ENCODE peak calls at places on chromosomes 1 and 21, in five cellular contexts. One of them, this sample, is unnamed.

GRCh38 chr1:149936992-149937705 is 470 bp upstream of the MTMR11 start:
- DNase-seq in breast epithelium: no peak
- DNase-seq in prostate gland: peak
- DNase-seq in transverse colon: peak
- DNase-seq in stomach: no peak
- DNase-seq in this sample: no peak

GRCh38 chr1:200329208-200329882 is 80.5 kb downstream of the ZNF281 start:
- DNase-seq in transverse colon: no peak
- DNase-seq in stomach: no peak
- DNase-seq in breast epithelium: no peak
- DNase-seq in prostate gland: no peak
- DNase-seq in this sample: no peak

GRCh38 chr1:214126697-214127146 is 138.9 kb downstream of the PROX1 start:
- DNase-seq in stomach: no peak
- DNase-seq in prostate gland: no peak
- DNase-seq in breast epithelium: no peak
- DNase-seq in transverse colon: no peak
- DNase-seq in this sample: no peak

GRCh38 chr1:230317823-230318819 is 108.0 kb downstream of the PGBD5 start:
- DNase-seq in transverse colon: peak
- DNase-seq in stomach: peak
- DNase-seq in breast epithelium: peak
- DNase-seq in prostate gland: no peak
- DNase-seq in this sample: peak

GRCh38 chr1:77313491-77313890 is 31.7 kb downstream of the AK5 start:
- DNase-seq in stomach: peak
- DNase-seq in breast epithelium: no peak
- DNase-seq in prostate gland: no peak
- DNase-seq in transverse colon: no peak
- DNase-seq in this sample: no peak

GRCh38 chr1:229574679-229575442 is 16.4 kb upstream of the ABCB10 start:
- DNase-seq in breast epithelium: no peak
- DNase-seq in transverse colon: no peak
- DNase-seq in stomach: no peak
- DNase-seq in prostate gland: no peak
- DNase-seq in this sample: no peak

GRCh38 chr1:223815865-223816264 is 29.9 kb downstream of the TP53BP2 start:
- DNase-seq in breast epithelium: no peak
- DNase-seq in transverse colon: no peak
- DNase-seq in prostate gland: no peak
- DNase-seq in stomach: no peak
- DNase-seq in this sample: no peak

GRCh38 chr1:227234998-227235405 is 83.3 kb downstream of the CDC42BPA start:
- DNase-seq in prostate gland: peak
- DNase-seq in breast epithelium: no peak
- DNase-seq in stomach: no peak
- DNase-seq in transverse colon: no peak
- DNase-seq in this sample: no peak

GRCh38 chr1:167544447-167544846 is 9.1 kb downstream of the CREG1 start:
- DNase-seq in breast epithelium: no peak
- DNase-seq in prostate gland: peak
- DNase-seq in stomach: peak
- DNase-seq in transverse colon: peak
- DNase-seq in this sample: no peak

GRCh38 chr1:112618114-112618720 is 724 bp downstream of the ST7L start:
- DNase-seq in prostate gland: no peak
- DNase-seq in stomach: no peak
- DNase-seq in transverse colon: no peak
- DNase-seq in breast epithelium: no peak
- DNase-seq in this sample: no peak

GRCh38 chr1:18211764-18212163 is 104.2 kb downstream of the IGSF21 start:
- DNase-seq in prostate gland: no peak
- DNase-seq in breast epithelium: no peak
- DNase-seq in transverse colon: no peak
- DNase-seq in stomach: no peak
- DNase-seq in this sample: no peak

GRCh38 chr1:175268720-175269119 is 76.1 kb upstream of the KIAA0040 start:
- DNase-seq in stomach: no peak
- DNase-seq in breast epithelium: no peak
- DNase-seq in transverse colon: no peak
- DNase-seq in prostate gland: no peak
- DNase-seq in this sample: no peak

GRCh38 chr21:42461185-42461520 is 34.9 kb downstream of the RSPH1 start:
- DNase-seq in stomach: no peak
- DNase-seq in transverse colon: peak
- DNase-seq in breast epithelium: peak
- DNase-seq in prostate gland: no peak
- DNase-seq in this sample: no peak

GRCh38 chr1:40668769-40669525 is 3.5 kb upstream of the RIMS3 start:
- DNase-seq in stomach: peak
- DNase-seq in breast epithelium: peak
- DNase-seq in prostate gland: peak
- DNase-seq in transverse colon: peak
- DNase-seq in this sample: peak

GRCh38 chr1:2074316-2074855 is 24.2 kb downstream of the PRKCZ start:
- DNase-seq in transverse colon: no peak
- DNase-seq in prostate gland: no peak
- DNase-seq in breast epithelium: no peak
- DNase-seq in stomach: no peak
- DNase-seq in this sample: no peak

GRCh38 chr1:92446990-92447681 is 39.6 kb downstream of the GFI1 start:
- DNase-seq in breast epithelium: no peak
- DNase-seq in transverse colon: no peak
- DNase-seq in prostate gland: no peak
- DNase-seq in stomach: no peak
- DNase-seq in this sample: no peak

GRCh38 chr1:39046811-39047210 is 20.7 kb downstream of the NDUFS5 start:
- DNase-seq in breast epithelium: no peak
- DNase-seq in prostate gland: no peak
- DNase-seq in transverse colon: no peak
- DNase-seq in stomach: no peak
- DNase-seq in this sample: no peak

GRCh38 chr1:2382621-2383361 is 8.6 kb downstream of the MORN1 start:
- DNase-seq in prostate gland: no peak
- DNase-seq in transverse colon: peak
- DNase-seq in stomach: no peak
- DNase-seq in breast epithelium: no peak
- DNase-seq in this sample: peak

GRCh38 chr1:200231787-200232222 is 178.0 kb downstream of the ZNF281 start:
- DNase-seq in stomach: no peak
- DNase-seq in breast epithelium: no peak
- DNase-seq in transverse colon: no peak
- DNase-seq in prostate gland: no peak
- DNase-seq in this sample: no peak

GRCh38 chr1:7482077-7482476 is 289.0 kb upstream of the VAMP3 start:
- DNase-seq in prostate gland: no peak
- DNase-seq in transverse colon: no peak
- DNase-seq in stomach: no peak
- DNase-seq in breast epithelium: no peak
- DNase-seq in this sample: no peak

GRCh38 chr21:34995979-34996303 is 53.2 kb downstream of the RUNX1 start:
- DNase-seq in breast epithelium: no peak
- DNase-seq in transverse colon: no peak
- DNase-seq in stomach: no peak
- DNase-seq in prostate gland: no peak
- DNase-seq in this sample: no peak

GRCh38 chr1:201895913-201896807 is 7.5 kb downstream of the SHISA4 start:
- DNase-seq in breast epithelium: peak
- DNase-seq in prostate gland: peak
- DNase-seq in stomach: peak
- DNase-seq in transverse colon: peak
- DNase-seq in this sample: peak

GRCh38 chr1:99533909-99534907 is 111.7 kb upstream of the PALMD start:
- DNase-seq in prostate gland: no peak
- DNase-seq in transverse colon: no peak
- DNase-seq in breast epithelium: no peak
- DNase-seq in stomach: no peak
- DNase-seq in this sample: no peak

GRCh38 chr1:66350001-66350547 is 183.9 kb upstream of the SGIP1 start:
- DNase-seq in stomach: peak
- DNase-seq in prostate gland: peak
- DNase-seq in breast epithelium: no peak
- DNase-seq in transverse colon: peak
- DNase-seq in this sample: peak

GRCh38 chr1:117654485-117655219 is 48.8 kb downstream of the TENT5C start:
- DNase-seq in stomach: no peak
- DNase-seq in breast epithelium: no peak
- DNase-seq in transverse colon: no peak
- DNase-seq in prostate gland: no peak
- DNase-seq in this sample: no peak

GRCh38 chr1:9128161-9128519 is 762 bp downstream of the GPR157 start:
- DNase-seq in stomach: peak
- DNase-seq in prostate gland: peak
- DNase-seq in transverse colon: peak
- DNase-seq in breast epithelium: peak
- DNase-seq in this sample: no peak

GRCh38 chr1:41830711-41831110 is 88.0 kb downstream of the HIVEP3 start:
- DNase-seq in prostate gland: no peak
- DNase-seq in stomach: no peak
- DNase-seq in transverse colon: no peak
- DNase-seq in breast epithelium: no peak
- DNase-seq in this sample: no peak

GRCh38 chr1:99700020-99700419 is 54.1 kb downstream of the PALMD start:
- DNase-seq in transverse colon: no peak
- DNase-seq in prostate gland: no peak
- DNase-seq in breast epithelium: no peak
- DNase-seq in stomach: no peak
- DNase-seq in this sample: no peak

GRCh38 chr1:231626951-231627614 is 493 bp downstream of the DISC1 start:
- DNase-seq in transverse colon: peak
- DNase-seq in breast epithelium: peak
- DNase-seq in prostate gland: peak
- DNase-seq in stomach: peak
- DNase-seq in this sample: peak

GRCh38 chr1:29343476-29343875 is 107.2 kb downstream of the PTPRU start:
- DNase-seq in stomach: no peak
- DNase-seq in prostate gland: no peak
- DNase-seq in transverse colon: no peak
- DNase-seq in breast epithelium: no peak
- DNase-seq in this sample: peak

GRCh38 chr1:182357177-182357576 is 34.4 kb downstream of the GLUL start:
- DNase-seq in transverse colon: no peak
- DNase-seq in breast epithelium: no peak
- DNase-seq in prostate gland: no peak
- DNase-seq in stomach: no peak
- DNase-seq in this sample: no peak

GRCh38 chr1:41521766-41522165 is 37.3 kb upstream of the EDN2 start:
- DNase-seq in stomach: no peak
- DNase-seq in transverse colon: no peak
- DNase-seq in breast epithelium: no peak
- DNase-seq in prostate gland: no peak
- DNase-seq in this sample: no peak

GRCh38 chr21:33357177-33357576 is 32.4 kb downstream of the IFNAR1 start:
- DNase-seq in prostate gland: no peak
- DNase-seq in transverse colon: no peak
- DNase-seq in breast epithelium: no peak
- DNase-seq in stomach: no peak
- DNase-seq in this sample: no peak
- TF ChIP-seq CTCF in prostate gland: no peak
- TF ChIP-seq CTCF in transverse colon: no peak
- TF ChIP-seq CTCF in breast epithelium: no peak
- TF ChIP-seq CTCF in stomach: no peak
- TF ChIP-seq CTCF in this sample: no peak

DNA sequence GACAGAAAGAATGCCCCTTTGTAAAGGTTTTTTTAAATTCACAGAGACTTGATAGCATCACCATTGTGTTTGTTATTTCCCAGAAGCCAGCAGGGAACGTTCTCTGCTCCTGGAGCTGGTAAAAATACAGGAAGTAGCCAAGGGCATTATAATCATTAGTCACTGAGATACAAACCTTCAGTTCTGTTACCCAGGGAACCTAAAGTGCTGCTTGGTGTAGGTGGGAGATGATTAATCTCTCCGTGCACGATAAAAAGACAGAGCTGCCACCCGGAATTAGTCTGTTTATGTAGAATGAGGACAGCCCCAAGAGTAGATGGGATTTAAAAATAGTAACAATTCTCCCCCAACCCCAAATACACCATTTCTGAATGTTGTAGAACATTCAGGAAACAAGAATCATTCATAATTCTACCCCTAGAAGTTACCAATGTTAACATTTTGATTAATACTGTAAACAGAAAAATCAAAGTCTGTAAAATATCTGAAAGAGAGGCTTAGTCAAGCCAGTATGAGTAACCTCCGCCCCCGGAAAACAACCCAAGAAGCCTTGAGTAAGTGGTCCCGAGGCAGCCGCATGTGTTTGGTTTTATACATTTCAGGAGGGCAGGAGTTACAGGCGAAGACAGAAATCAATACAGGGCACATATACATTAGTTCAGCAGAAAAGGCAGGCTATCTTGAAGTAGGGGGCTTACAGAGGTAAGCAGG is 45.3 kb upstream of the CTBS start:
- DNase-seq in stomach: no peak
- DNase-seq in breast epithelium: no peak
- DNase-seq in prostate gland: no peak
- DNase-seq in transverse colon: no peak
- DNase-seq in this sample: no peak
- TF ChIP-seq POLR2AphosphoS5 in stomach: no peak
- TF ChIP-seq POLR2AphosphoS5 in breast epithelium: no peak
- TF ChIP-seq POLR2AphosphoS5 in prostate gland: peak
- TF ChIP-seq POLR2AphosphoS5 in transverse colon: no peak
- TF ChIP-seq POLR2AphosphoS5 in this sample: peak

GRCh38 chr1:156118175-156118868 is 3.8 kb downstream of the LMNA start:
- DNase-seq in stomach: peak
- DNase-seq in prostate gland: peak
- DNase-seq in transverse colon: peak
- DNase-seq in breast epithelium: peak
- DNase-seq in this sample: no peak
- TF ChIP-seq POLR2A in stomach: no peak
- TF ChIP-seq POLR2A in prostate gland: peak
- TF ChIP-seq POLR2A in transverse colon: peak
- TF ChIP-seq POLR2A in breast epithelium: peak
- TF ChIP-seq POLR2A in this sample: no peak

GRCh38 chr1:35574655-35575400 is 1.7 kb downstream of the TFAP2E start:
- DNase-seq in prostate gland: peak
- DNase-seq in transverse colon: no peak
- DNase-seq in breast epithelium: peak
- DNase-seq in stomach: no peak
- DNase-seq in this sample: peak

GRCh38 chr1:35575401-35575958 is 2.4 kb downstream of the TFAP2E start:
- DNase-seq in stomach: no peak
- DNase-seq in prostate gland: no peak
- DNase-seq in transverse colon: no peak
- DNase-seq in breast epithelium: peak
- DNase-seq in this sample: peak

GRCh38 chr1:35573776-35574654 is 901 bp downstream of the TFAP2E start:
- DNase-seq in transverse colon: no peak
- DNase-seq in prostate gland: no peak
- DNase-seq in breast epithelium: peak
- DNase-seq in stomach: no peak
- DNase-seq in this sample: peak

GRCh38 chr1:35576061-35576765 is 3.1 kb downstream of the TFAP2E start:
- DNase-seq in stomach: no peak
- DNase-seq in transverse colon: no peak
- DNase-seq in prostate gland: no peak
- DNase-seq in breast epithelium: no peak
- DNase-seq in this sample: peak

GRCh38 chr1:35577071-35577998 is 4.2 kb downstream of the TFAP2E start:
- DNase-seq in stomach: peak
- DNase-seq in prostate gland: no peak
- DNase-seq in breast epithelium: peak
- DNase-seq in transverse colon: peak
- DNase-seq in this sample: peak
- TF ChIP-seq CTCF in stomach: no peak
- TF ChIP-seq CTCF in prostate gland: no peak
- TF ChIP-seq CTCF in breast epithelium: no peak
- TF ChIP-seq CTCF in transverse colon: no peak
- TF ChIP-seq CTCF in this sample: no peak